ENCODE peak calls at places on chromosome 1, in eight cellular contexts. I is HepG2, V is mucosa of descending colon, H is endothelial cell of umbilical vein, Y is A549, G is prostate gland, L is neuronal stem cell, F is OCI-LY7. B is an unnamed sample.

GRCh38 chr1:91948097-91948496 is 1.1 kb upstream of the BRDT start:
- DNase-seq in I (no peak), V (no peak), H (no peak), Y (no peak), G (no peak), L (no peak), F (no peak), B (no peak)

GRCh38 chr1:151897861-151898468 is 11.3 kb downstream of the THEM4 start:
- DNase-seq in I (no peak), V (no peak), H (no peak), Y (no peak), G (no peak), L (no peak), F (no peak), B (no peak)

GRCh38 chr1:47548188-47548587 is 110.3 kb downstream of the FOXD2 start:
- DNase-seq in I (no peak), V (no peak), H (no peak), Y (no peak), G (no peak), L (no peak), F (no peak), B (no peak)

GRCh38 chr1:7046314-7046713 is 261.1 kb downstream of the CAMTA1 start:
- DNase-seq in I (no peak), V (peak; percentile 33), H (peak; percentile 42), Y (no peak), G (no peak), L (peak; percentile 37), F (no peak), B (no peak)

GRCh38 chr1:241408170-241408569 is 51.2 kb upstream of the RGS7 start:
- DNase-seq in I (no peak), V (no peak), H (peak; percentile 38), Y (no peak), G (no peak), L (no peak), F (peak; percentile 4), B (no peak)

GRCh38 chr1:215777370-215777925 is 210.3 kb downstream of the KCTD3 start:
- DNase-seq in I (no peak), V (no peak), H (no peak), Y (no peak), G (no peak), L (no peak), F (no peak), B (no peak)

GRCh38 chr1:198771562-198772153 is 132.8 kb downstream of the PTPRC start:
- DNase-seq in I (peak; percentile 7), V (no peak), H (peak; percentile 82), Y (peak; percentile 9), G (no peak), L (peak; percentile 20), F (peak; percentile 62), B (peak; percentile 5)

GRCh38 chr1:47317841-47318240 is 3.9 kb upstream of the STIL start:
- DNase-seq in I (no peak), V (no peak), H (no peak), Y (no peak), G (no peak), L (no peak), F (no peak), B (no peak)

GRCh38 chr1:65825736-65826135 is 33.0 kb downstream of the PDE4B start:
- DNase-seq in I (no peak), V (no peak), H (no peak), Y (no peak), G (no peak), L (no peak), F (no peak), B (no peak)

GRCh38 chr1:222084996-222085395 is 343.1 kb upstream of the DUSP10 start:
- DNase-seq in I (no peak), V (no peak), H (no peak), Y (no peak), G (no peak), L (no peak), F (no peak), B (no peak)

GRCh38 chr1:30151826-30152225 is 571.6 kb downstream of the MATN1 start:
- DNase-seq in I (no peak), V (no peak), H (no peak), Y (no peak), G (no peak), L (no peak), F (no peak), B (no peak)
- H3K9me3 ChIP-seq in I (peaks cover 12% of the 10 kb centered on the region), V (no peaks in the 10 kb centered on the region), H (no peaks in the 10 kb centered on the region), Y (no peaks in the 10 kb centered on the region), G (no peaks in the 10 kb centered on the region), L (no peaks in the 10 kb centered on the region), F (no peaks in the 10 kb centered on the region), B (no peaks in the 10 kb centered on the region)

GRCh38 chr1:24748191-24749121 is 3.2 kb downstream of the CLIC4 start:
- DNase-seq in I (no peak), V (no peak), H (no peak), Y (no peak), G (no peak), L (no peak), F (peak; percentile 85), B (no peak)
- H3K4me3 ChIP-seq in I (no peak overlapping the region), V (no peak overlapping the region), H (no peak overlapping the region), Y (no peak overlapping the region), G (no peak overlapping the region), L (no peak overlapping the region), F (peak overlapping the region; percentile 94), B (no peak overlapping the region)

GRCh38 chr1:156692409-156692957 is 12.9 kb downstream of the CRABP2 start:
- DNase-seq in I (no peak), V (no peak), H (no peak), Y (no peak), G (no peak), L (no peak), F (no peak), B (no peak)
- H3K4me1 ChIP-seq in I (peaks cover 44% of the 10 kb centered on the region), V (peaks cover 16% of the 10 kb centered on the region), H (no peaks in the 10 kb centered on the region), Y (peaks cover 44% of the 10 kb centered on the region), G (peaks cover 8% of the 10 kb centered on the region), L (peaks cover 47% of the 10 kb centered on the region), F (peaks cover 17% of the 10 kb centered on the region), B (peaks cover 22% of the 10 kb centered on the region)

DNA sequence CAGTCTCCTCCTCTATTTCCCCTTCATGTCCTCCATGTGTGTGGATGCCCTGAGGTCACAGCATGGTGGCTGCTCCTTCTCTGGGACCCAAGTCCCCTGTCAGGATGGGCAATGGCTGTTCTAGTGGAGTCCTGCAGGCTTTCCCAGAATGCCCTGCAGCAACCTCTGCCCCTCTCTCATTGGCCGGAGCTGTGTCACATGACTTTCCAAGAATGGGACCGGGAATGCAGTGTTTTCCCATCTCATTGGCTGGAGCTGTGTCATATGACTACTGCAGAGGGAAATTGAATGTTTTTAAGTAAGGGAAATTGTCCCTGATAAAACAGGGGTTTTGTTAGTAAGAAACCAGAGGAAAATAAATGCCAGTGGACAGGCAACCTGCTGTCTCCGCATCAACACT is 365.9 kb downstream of the PTPRU start:
- DNase-seq in I (no peak), V (no peak), H (no peak), Y (no peak), G (no peak), L (no peak), F (no peak), B (no peak)
- H3K9me3 ChIP-seq in I (peaks cover 12% of the 10 kb centered on the region), V (no peaks in the 10 kb centered on the region), H (no peaks in the 10 kb centered on the region), Y (no peaks in the 10 kb centered on the region), G (no peaks in the 10 kb centered on the region), L (no peaks in the 10 kb centered on the region), F (no peaks in the 10 kb centered on the region), B (no peaks in the 10 kb centered on the region)

GRCh38 chr1:26996665-26997064 is 3.2 kb downstream of the TRNP1 start:
- DNase-seq in I (no peak), V (no peak), H (no peak), Y (no peak), G (no peak), L (no peak), F (no peak), B (no peak)
- H3K4me3 ChIP-seq in I (peak overlapping the region; percentile 97), V (no peak overlapping the region), H (no peak overlapping the region), Y (peak overlapping the region; percentile 96), G (no peak overlapping the region), L (no peak overlapping the region), F (no peak overlapping the region), B (no peak overlapping the region)

GRCh38 chr1:8082945-8083344 is 56.8 kb upstream of the ERRFI1 start:
- DNase-seq in I (peak; percentile 73), V (no peak), H (no peak), Y (no peak), G (no peak), L (no peak), F (no peak), B (no peak)
- H3K4me1 ChIP-seq in I (peaks cover 94% of the 10 kb centered on the region), V (peaks cover 9% of the 10 kb centered on the region), H (peaks cover 22% of the 10 kb centered on the region), Y (peaks cover 38% of the 10 kb centered on the region), G (peaks cover 13% of the 10 kb centered on the region), L (peaks cover 7% of the 10 kb centered on the region), F (no peaks in the 10 kb centered on the region), B (no peaks in the 10 kb centered on the region)

GRCh38 chr1:4698911-4699310 is 44.5 kb downstream of the AJAP1 start:
- DNase-seq in I (no peak), V (no peak), H (no peak), Y (no peak), G (no peak), L (no peak), F (no peak), B (no peak)
- H3K9me3 ChIP-seq in I (no peaks in the 10 kb centered on the region), V (no peaks in the 10 kb centered on the region), H (peaks cover 2% of the 10 kb centered on the region), Y (no peaks in the 10 kb centered on the region), G (no peaks in the 10 kb centered on the region), L (no peaks in the 10 kb centered on the region), F (no peaks in the 10 kb centered on the region), B (peaks cover 2% of the 10 kb centered on the region)

B was measured in iPS DF 6.9.